ENCODE peak calls at places on chromosome 1, in six cellular contexts. H, U, Y, A, V and R are unnamed samples.

GRCh38 chr1:57440096-57440495 is 16.2 kb upstream of the DAB1 start:
- DNase-seq in H (no peak), U (no peak), Y (no peak), A (no peak), V (no peak), R (no peak)

GRCh38 chr1:11930571-11931445 is 3.7 kb upstream of the PLOD1 start:
- DNase-seq in H (peak; percentile 57), U (no peak), Y (no peak), A (no peak), V (no peak), R (no peak)

GRCh38 chr1:65265296-65266271 is 43.8 kb upstream of the DNAJC6 start:
- DNase-seq in H (peak; percentile 80), U (peak; percentile 69), Y (peak; percentile 56), A (peak; percentile 21), V (no peak), R (peak; percentile 74)

GRCh38 chr1:234731371-234732085 is 121.5 kb upstream of the IRF2BP2 start:
- DNase-seq in H (peak; percentile 94), U (no peak), Y (no peak), A (no peak), V (no peak), R (no peak)

GRCh38 chr1:67616394-67616985 is 68.5 kb upstream of the GADD45A start:
- DNase-seq in H (peak; percentile 45), U (no peak), Y (no peak), A (no peak), V (peak; percentile 33), R (no peak)

GRCh38 chr1:59908682-59909081 is 17.9 kb downstream of the CYP2J2 start:
- DNase-seq in H (no peak), U (no peak), Y (no peak), A (no peak), V (no peak), R (no peak)

GRCh38 chr1:241614144-241614543 is 26.0 kb downstream of the CHML start:
- DNase-seq in H (no peak), U (no peak), Y (no peak), A (no peak), V (no peak), R (no peak)

GRCh38 chr1:111707906-111708305 is 31.3 kb downstream of the INKA2 start:
- DNase-seq in H (no peak), U (no peak), Y (no peak), A (no peak), V (no peak), R (no peak)

GRCh38 chr1:53439337-53440207 is 19.6 kb upstream of the DMRTB1 start:
- DNase-seq in H (no peak), U (no peak), Y (no peak), A (no peak), V (no peak), R (no peak)

GRCh38 chr1:241934181-241934815 is 23.3 kb upstream of the BECN2 start:
- DNase-seq in H (peak; percentile 84), U (peak; percentile 55), Y (peak; percentile 90), A (no peak), V (peak; percentile 23), R (peak; percentile 51)

GRCh38 chr1:5933676-5934057 is 58.6 kb downstream of the NPHP4 start:
- DNase-seq in H (peak; percentile 36), U (no peak), Y (no peak), A (no peak), V (no peak), R (no peak)

GRCh38 chr1:203354246-203354645 is 3.3 kb upstream of the FMOD start:
- DNase-seq in H (peak; percentile 79), U (no peak), Y (no peak), A (no peak), V (no peak), R (no peak)

GRCh38 chr1:198056255-198056654 is 100.5 kb upstream of the NEK7 start:
- DNase-seq in H (peak; percentile 10), U (peak; percentile 43), Y (no peak), A (no peak), V (no peak), R (peak; percentile 11)

GRCh38 chr1:24896596-24897262 is 33.3 kb downstream of the RUNX3 start:
- DNase-seq in H (no peak), U (no peak), Y (no peak), A (no peak), V (no peak), R (no peak)

GRCh38 chr1:78830321-78830720 is 176.2 kb downstream of the ADGRL4 start:
- DNase-seq in H (no peak), U (no peak), Y (no peak), A (no peak), V (no peak), R (no peak)

GRCh38 chr1:169487561-169487960 is 1.8 kb upstream of the SLC19A2 start:
- DNase-seq in H (no peak), U (no peak), Y (no peak), A (no peak), V (no peak), R (no peak)

GRCh38 chr1:205286335-205286950 is 35.1 kb downstream of the NUAK2 start:
- DNase-seq in H (no peak), U (no peak), Y (no peak), A (peak; percentile 57), V (no peak), R (no peak)

GRCh38 chr1:207806531-207807394 is 54.9 kb downstream of the CD46 start:
- DNase-seq in H (no peak), U (no peak), Y (no peak), A (no peak), V (no peak), R (no peak)